ENCODE peak calls at places on chromosomes 11 and 22, in four cellular contexts. One of them, this sample, is unnamed.

GRCh38 chr11:70367071-70367470 is 31.3 kb upstream of the CTTN start:
- DNase-seq in A549: no peak
- DNase-seq in colonic mucosa: no peak
- DNase-seq in CD8-positive, alpha-beta memory T cell: no peak
- DNase-seq in this sample: no peak

GRCh38 chr11:63871962-63872832 is 33.3 kb downstream of the MARK2 start:
- DNase-seq in A549: peak
- DNase-seq in CD8-positive, alpha-beta memory T cell: no peak
- DNase-seq in colonic mucosa: peak
- DNase-seq in this sample: peak

GRCh38 chr11:126989942-126990715 is 10.4 kb downstream of the KIRREL3 start:
- DNase-seq in colonic mucosa: peak
- DNase-seq in CD8-positive, alpha-beta memory T cell: peak
- DNase-seq in A549: peak
- DNase-seq in this sample: no peak

GRCh38 chr11:44875056-44875455 is 75.6 kb downstream of the TP53I11 start:
- DNase-seq in CD8-positive, alpha-beta memory T cell: no peak
- DNase-seq in A549: no peak
- DNase-seq in colonic mucosa: no peak
- DNase-seq in this sample: no peak

GRCh38 chr11:80603472-80603871 is 1162.6 kb upstream of the TENM4 start:
- DNase-seq in colonic mucosa: peak
- DNase-seq in CD8-positive, alpha-beta memory T cell: no peak
- DNase-seq in A549: no peak
- DNase-seq in this sample: no peak

GRCh38 chr22:21889251-21889990 is 22.0 kb upstream of the MAPK1 start:
- DNase-seq in colonic mucosa: no peak
- DNase-seq in A549: no peak
- DNase-seq in CD8-positive, alpha-beta memory T cell: no peak
- DNase-seq in this sample: no peak

GRCh38 chr22:36562261-36562835 is 33.4 kb upstream of the EIF3D start:
- DNase-seq in CD8-positive, alpha-beta memory T cell: no peak
- DNase-seq in A549: peak
- DNase-seq in colonic mucosa: no peak
- DNase-seq in this sample: peak

GRCh38 chr22:17319541-17319940 is 49.7 kb upstream of the CECR2 start:
- DNase-seq in A549: no peak
- DNase-seq in CD8-positive, alpha-beta memory T cell: no peak
- DNase-seq in colonic mucosa: no peak
- DNase-seq in this sample: no peak

GRCh38 chr22:48403521-48403921 is 1424.2 kb downstream of the BRD1 start:
- DNase-seq in colonic mucosa: no peak
- DNase-seq in CD8-positive, alpha-beta memory T cell: no peak
- DNase-seq in A549: no peak
- DNase-seq in this sample: no peak

GRCh38 chr11:68828957-68829356 is 12.8 kb downstream of the CPT1A start:
- DNase-seq in colonic mucosa: no peak
- DNase-seq in A549: no peak
- DNase-seq in CD8-positive, alpha-beta memory T cell: no peak
- DNase-seq in this sample: no peak

GRCh38 chr22:40218152-40218551 is 40.4 kb downstream of the TNRC6B start:
- DNase-seq in colonic mucosa: peak
- DNase-seq in A549: no peak
- DNase-seq in CD8-positive, alpha-beta memory T cell: no peak
- DNase-seq in this sample: no peak

GRCh38 chr11:57699813-57700212 is 12.2 kb downstream of the MED19 start:
- DNase-seq in colonic mucosa: no peak
- DNase-seq in CD8-positive, alpha-beta memory T cell: no peak
- DNase-seq in A549: no peak
- DNase-seq in this sample: no peak

GRCh38 chr22:29979645-29980303 is 96.8 kb downstream of the MTMR3 start:
- DNase-seq in A549: no peak
- DNase-seq in colonic mucosa: no peak
- DNase-seq in CD8-positive, alpha-beta memory T cell: no peak
- DNase-seq in this sample: no peak

GRCh38 chr11:106422585-106422984 is 345.1 kb downstream of the AASDHPPT start:
- DNase-seq in A549: no peak
- DNase-seq in CD8-positive, alpha-beta memory T cell: no peak
- DNase-seq in colonic mucosa: no peak
- DNase-seq in this sample: no peak

DNA sequence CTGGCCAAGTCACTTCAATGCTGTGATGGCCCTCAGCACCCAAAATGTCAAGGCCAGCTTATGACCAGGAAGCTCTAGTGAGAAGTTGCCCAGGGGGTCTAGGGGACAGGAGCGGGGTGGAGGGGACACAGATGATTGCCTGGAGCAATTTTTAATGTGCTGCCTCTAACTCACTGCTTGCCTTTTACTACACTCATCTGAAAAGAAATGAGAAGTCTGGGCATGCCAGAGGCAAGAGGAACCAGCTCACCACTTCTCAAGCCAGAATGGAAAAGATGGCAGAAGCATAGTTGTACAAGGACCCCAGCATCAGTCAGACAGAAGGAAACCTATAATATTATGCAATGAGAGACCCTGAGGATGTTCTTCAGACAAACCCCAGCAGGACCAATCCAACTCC is 2.0 kb downstream of the SMCO4 start:
- DNase-seq in colonic mucosa: no peak
- DNase-seq in A549: no peak
- DNase-seq in CD8-positive, alpha-beta memory T cell: no peak
- DNase-seq in this sample: no peak
- H3K4me3 ChIP-seq in colonic mucosa: no peak
- H3K4me3 ChIP-seq in A549: no peak
- H3K4me3 ChIP-seq in CD8-positive, alpha-beta memory T cell: no peak
- H3K4me3 ChIP-seq in this sample: no peak

DNA sequence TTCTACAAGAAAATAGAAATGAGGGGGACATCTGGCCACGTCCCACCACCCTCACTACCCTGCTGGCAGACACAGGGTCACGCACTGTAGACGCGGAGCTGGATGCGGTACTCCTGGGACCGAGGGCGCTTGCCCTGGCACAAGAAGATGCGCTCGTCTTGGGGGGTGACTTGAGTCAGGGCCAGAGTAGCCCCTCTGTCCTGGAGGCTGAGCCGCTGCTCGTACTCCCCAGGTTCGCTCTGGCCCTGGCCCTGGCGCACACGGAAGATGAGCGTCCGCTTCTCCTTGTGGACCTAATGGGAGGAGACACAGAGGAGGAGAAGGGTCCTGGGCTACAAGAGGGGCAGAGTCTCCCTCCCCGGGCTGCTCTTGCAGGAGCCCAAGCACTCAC is 2.2 kb downstream of the MCAM start:
- DNase-seq in colonic mucosa: no peak
- DNase-seq in A549: no peak
- DNase-seq in CD8-positive, alpha-beta memory T cell: no peak
- DNase-seq in this sample: no peak
- H3K4me3 ChIP-seq in colonic mucosa: peak
- H3K4me3 ChIP-seq in A549: no peak
- H3K4me3 ChIP-seq in CD8-positive, alpha-beta memory T cell: no peak
- H3K4me3 ChIP-seq in this sample: no peak

GRCh38 chr11:48031602-48032001 is 51.2 kb downstream of the PTPRJ start:
- DNase-seq in A549: no peak
- DNase-seq in colonic mucosa: no peak
- DNase-seq in CD8-positive, alpha-beta memory T cell: no peak
- DNase-seq in this sample: no peak
- H3K4me3 ChIP-seq in A549: no peak
- H3K4me3 ChIP-seq in colonic mucosa: no peak
- H3K4me3 ChIP-seq in CD8-positive, alpha-beta memory T cell: no peak
- H3K4me3 ChIP-seq in this sample: no peak

DNA sequence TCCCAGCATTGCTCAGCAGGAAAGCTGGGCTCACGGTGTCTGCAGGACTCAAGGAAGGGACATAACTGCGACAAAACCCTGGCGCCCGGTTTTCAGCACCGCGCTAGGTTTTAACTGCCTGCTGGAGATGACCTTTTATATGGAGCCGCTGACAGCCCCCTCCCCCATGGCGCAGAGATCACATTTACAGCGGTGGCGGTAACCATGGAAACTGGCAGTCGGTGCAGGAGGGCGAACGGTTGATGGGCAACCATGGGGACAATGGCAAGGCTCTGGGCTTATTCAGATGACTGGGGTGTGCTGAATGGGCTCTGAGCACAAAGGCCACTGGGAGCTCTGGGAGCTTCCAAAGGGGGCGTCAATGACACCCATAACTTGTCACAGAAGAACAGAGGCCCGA is 37.2 kb downstream of the CELSR1 start:
- DNase-seq in colonic mucosa: no peak
- DNase-seq in A549: no peak
- DNase-seq in CD8-positive, alpha-beta memory T cell: no peak
- DNase-seq in this sample: no peak
- H3K4me3 ChIP-seq in colonic mucosa: no peak
- H3K4me3 ChIP-seq in A549: no peak
- H3K4me3 ChIP-seq in CD8-positive, alpha-beta memory T cell: no peak
- H3K4me3 ChIP-seq in this sample: no peak

GRCh38 chr11:5809905-5810792 is 1.4 kb downstream of the OR52N2 start:
- DNase-seq in A549: no peak
- DNase-seq in colonic mucosa: no peak
- DNase-seq in CD8-positive, alpha-beta memory T cell: no peak
- DNase-seq in this sample: no peak

GRCh38 chr11:5803982-5804381 is 4.7 kb upstream of the OR52N2 start:
- DNase-seq in CD8-positive, alpha-beta memory T cell: no peak
- DNase-seq in colonic mucosa: no peak
- DNase-seq in A549: no peak
- DNase-seq in this sample: no peak

GRCh38 chr11:5808500-5809121 is at the start of gene OR52N2:
- DNase-seq in colonic mucosa: peak
- DNase-seq in CD8-positive, alpha-beta memory T cell: peak
- DNase-seq in A549: peak
- DNase-seq in this sample: peak

GRCh38 chr11:5807580-5807979 is 1.1 kb upstream of the OR52N2 start:
- DNase-seq in CD8-positive, alpha-beta memory T cell: no peak
- DNase-seq in A549: no peak
- DNase-seq in colonic mucosa: no peak
- DNase-seq in this sample: no peak

DNA sequence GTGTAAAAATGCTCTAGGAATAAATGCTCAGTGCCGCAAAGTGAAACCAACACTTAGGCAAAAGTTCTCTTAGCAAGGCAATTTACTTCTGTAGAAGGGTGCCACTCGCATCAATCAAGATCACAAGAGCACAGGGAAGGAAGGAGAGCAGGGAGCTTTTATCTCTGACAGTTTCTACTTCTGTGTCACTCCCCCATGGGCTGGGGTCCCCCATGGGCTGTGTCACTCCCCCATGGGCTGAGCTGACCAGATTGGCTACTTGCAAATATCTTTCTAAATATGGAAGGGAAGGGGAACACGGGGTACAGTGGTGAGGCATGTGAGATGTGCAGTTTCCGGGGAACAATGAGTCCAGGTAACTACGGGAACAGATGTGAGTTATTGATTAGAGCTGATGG is 397 bp downstream of the OR52N2 start:
- DNase-seq in colonic mucosa: no peak
- DNase-seq in A549: no peak
- DNase-seq in CD8-positive, alpha-beta memory T cell: no peak
- DNase-seq in this sample: no peak
- H3K4me3 ChIP-seq in colonic mucosa: peak
- H3K4me3 ChIP-seq in A549: peak
- H3K4me3 ChIP-seq in CD8-positive, alpha-beta memory T cell: peak
- H3K4me3 ChIP-seq in this sample: peak

GRCh38 chr11:78573271-78574035 is 1.2 kb downstream of the NARS2 start:
- DNase-seq in colonic mucosa: no peak
- DNase-seq in CD8-positive, alpha-beta memory T cell: no peak
- DNase-seq in A549: no peak
- DNase-seq in this sample: no peak
- H3K4me3 ChIP-seq in colonic mucosa: peak
- H3K4me3 ChIP-seq in CD8-positive, alpha-beta memory T cell: peak
- H3K4me3 ChIP-seq in A549: peak
- H3K4me3 ChIP-seq in this sample: peak

This sample was measured in PC-9.